ENCODE peak calls at places on chromosome 12, in six cellular contexts. N is IMR-90, R is H9, V is trophoblast cell, E is H1, D is mesenchymal stem cell. I is an unnamed sample.

GRCh38 chr12:48681416-48681737 is 661 bp downstream of the KANSL2 start:
- DNase-seq in E (no peak), V (no peak), R (no peak), N (peak), D (no peak), I (no peak)

GRCh38 chr12:71476513-71476912 is 36.9 kb downstream of the LGR5 start:
- DNase-seq in D (peak), N (peak), R (no peak), E (no peak), V (peak), I (no peak)

GRCh38 chr12:124621296-124621660 is 53.9 kb upstream of the NCOR2 start:
- DNase-seq in V (peak), E (peak), R (peak), N (peak), D (no peak), I (no peak)

GRCh38 chr12:71397433-71397954 is 42.1 kb upstream of the LGR5 start:
- DNase-seq in N (no peak), V (peak), E (no peak), R (no peak), D (peak), I (no peak)

GRCh38 chr12:47549258-47549657 is 156.6 kb downstream of the RPAP3 start:
- DNase-seq in V (no peak), D (no peak), E (no peak), N (no peak), R (no peak), I (no peak)

GRCh38 chr12:15717940-15718567 is 71.1 kb downstream of the EPS8 start:
- DNase-seq in V (no peak), R (no peak), D (no peak), E (no peak), N (no peak), I (no peak)

GRCh38 chr12:8081921-8082577 is at the start of gene NECAP1:
- DNase-seq in D (peak), R (peak), N (peak), V (peak), E (peak), I (peak)

GRCh38 chr12:25364529-25365339 is 114.0 kb upstream of the KRAS start:
- DNase-seq in D (no peak), R (no peak), V (no peak), N (no peak), E (no peak), I (no peak)

GRCh38 chr12:111248981-111249380 is 119.9 kb downstream of the PHETA1 start:
- DNase-seq in N (no peak), V (no peak), E (no peak), R (no peak), D (no peak), I (no peak)

GRCh38 chr12:13981296-13981962 is at the start of gene GRIN2B:
- DNase-seq in E (no peak), D (no peak), N (no peak), R (peak), V (no peak), I (no peak)

GRCh38 chr12:65886996-65887395 is 62.7 kb downstream of the HMGA2 start:
- DNase-seq in V (no peak), R (no peak), E (no peak), N (peak), D (no peak), I (no peak)

GRCh38 chr12:64737539-64737938 is 21.7 kb downstream of the GNS start:
- DNase-seq in R (no peak), D (no peak), V (peak), E (no peak), N (no peak), I (no peak)

GRCh38 chr12:66688836-66689439 is 10.1 kb upstream of the GRIP1 start:
- DNase-seq in V (peak), N (peak), R (peak), D (peak), E (peak), I (peak)

GRCh38 chr12:12159988-12160387 is 89.2 kb downstream of the BCL2L14 start:
- DNase-seq in V (no peak), D (no peak), N (peak), R (no peak), E (no peak), I (no peak)

GRCh38 chr12:42326466-42327226 is 679 bp downstream of the PPHLN1 start:
- DNase-seq in E (no peak), V (peak), N (peak), R (no peak), D (peak), I (no peak)
- H3K23ac ChIP-seq in E (peak), V (no peak), N (peak), R (no peak), D (no peak), I (no peak)

DNA sequence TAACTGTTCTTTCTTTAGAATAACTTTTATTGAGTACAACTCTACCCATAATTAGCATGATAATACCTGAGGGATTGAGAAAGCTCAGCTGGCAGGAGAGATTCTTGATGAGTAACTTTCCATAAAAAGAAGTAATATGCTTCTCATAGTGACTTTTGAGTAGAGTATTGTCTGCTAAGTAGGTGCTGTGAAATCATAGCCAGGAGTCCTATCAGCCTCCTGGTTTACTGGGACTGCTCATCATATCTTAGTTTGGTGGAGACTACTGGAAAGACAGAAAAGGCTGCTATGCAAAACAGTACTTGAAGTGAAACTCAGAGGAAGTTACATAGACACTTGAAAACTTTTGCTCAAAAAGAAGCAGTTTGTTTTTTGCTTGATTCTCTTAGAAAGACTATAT is 113.3 kb upstream of the ATP2B1 start:
- DNase-seq in D (no peak), V (no peak), N (no peak), R (no peak), E (no peak), I (no peak)
- H4K91ac ChIP-seq in D (no peak), V (no peak), N (no peak), R (no peak), E (no peak), I (no peak)

GRCh38 chr12:76030378-76031080 is 1.0 kb downstream of the PHLDA1 start:
- DNase-seq in V (peak), N (peak), R (no peak), D (no peak), E (no peak), I (no peak)
- H3K23ac ChIP-seq in V (no peak), N (peak), R (no peak), D (peak), E (peak), I (peak)

GRCh38 chr12:6282453-6282840 is 28.0 kb upstream of the PLEKHG6 start:
- DNase-seq in E (no peak), V (no peak), N (no peak), R (no peak), D (no peak), I (no peak)

GRCh38 chr12:6288235-6288634 is 22.2 kb upstream of the PLEKHG6 start:
- DNase-seq in V (peak), N (peak), R (no peak), D (peak), E (no peak), I (no peak)

GRCh38 chr12:6284273-6284672 is 26.2 kb upstream of the PLEKHG6 start:
- DNase-seq in D (no peak), N (no peak), R (no peak), V (no peak), E (no peak), I (no peak)

GRCh38 chr12:6285532-6286306 is 24.8 kb upstream of the PLEKHG6 start:
- DNase-seq in R (no peak), N (peak), V (peak), D (peak), E (no peak), I (no peak)

GRCh38 chr12:6285063-6285477 is 25.4 kb upstream of the PLEKHG6 start:
- DNase-seq in V (peak), E (no peak), R (peak), D (peak), N (peak), I (peak)
- H4K91ac ChIP-seq in V (no peak), E (peak), R (no peak), D (no peak), N (peak), I (no peak)

GRCh38 chr12:128792398-128792797 is 31.4 kb downstream of the SLC15A4 start:
- DNase-seq in N (no peak), V (no peak), E (no peak), R (no peak), D (no peak), I (no peak)

GRCh38 chr12:128790653-128791373 is 32.9 kb downstream of the SLC15A4 start:
- DNase-seq in D (no peak), N (no peak), R (no peak), E (no peak), V (no peak), I (no peak)

GRCh38 chr12:128794661-128795529 is 28.9 kb downstream of the SLC15A4 start:
- DNase-seq in R (no peak), D (no peak), V (no peak), E (no peak), N (no peak), I (no peak)

GRCh38 chr12:128791395-128792322 is 32.1 kb downstream of the SLC15A4 start:
- DNase-seq in E (no peak), R (no peak), N (peak), V (no peak), D (no peak), I (no peak)

DNA sequence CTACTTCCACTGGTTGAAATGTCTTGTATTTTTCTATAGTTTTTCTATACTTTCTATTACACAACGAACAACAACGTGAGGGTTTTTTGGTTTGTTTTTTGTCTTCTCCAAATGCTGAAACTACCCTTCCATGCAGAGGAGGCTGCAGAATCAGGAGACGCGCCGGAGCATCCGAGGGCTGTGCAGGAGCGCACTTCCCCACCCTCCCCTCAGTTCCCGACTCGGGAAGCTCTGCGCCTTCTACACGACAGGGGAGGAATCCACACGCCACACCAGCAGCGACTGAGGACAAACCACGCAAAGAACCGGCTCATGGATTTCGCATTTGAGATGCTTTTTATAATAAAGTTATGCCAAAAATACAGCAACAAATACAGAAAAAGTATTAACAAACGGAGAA is 30.9 kb downstream of the SLC15A4 start:
- DNase-seq in V (no peak), E (no peak), D (no peak), N (no peak), R (no peak), I (no peak)
- H3K23ac ChIP-seq in V (no peak), E (no peak), D (no peak), N (no peak), R (no peak), I (no peak)

GRCh38 chr12:100476013-100476751 is 2.5 kb downstream of the NR1H4 start:
- DNase-seq in V (peak), D (no peak), R (no peak), N (no peak), E (no peak), I (no peak)
- H4K91ac ChIP-seq in V (no peak), D (no peak), R (no peak), N (no peak), E (no peak), I (no peak)

DNA sequence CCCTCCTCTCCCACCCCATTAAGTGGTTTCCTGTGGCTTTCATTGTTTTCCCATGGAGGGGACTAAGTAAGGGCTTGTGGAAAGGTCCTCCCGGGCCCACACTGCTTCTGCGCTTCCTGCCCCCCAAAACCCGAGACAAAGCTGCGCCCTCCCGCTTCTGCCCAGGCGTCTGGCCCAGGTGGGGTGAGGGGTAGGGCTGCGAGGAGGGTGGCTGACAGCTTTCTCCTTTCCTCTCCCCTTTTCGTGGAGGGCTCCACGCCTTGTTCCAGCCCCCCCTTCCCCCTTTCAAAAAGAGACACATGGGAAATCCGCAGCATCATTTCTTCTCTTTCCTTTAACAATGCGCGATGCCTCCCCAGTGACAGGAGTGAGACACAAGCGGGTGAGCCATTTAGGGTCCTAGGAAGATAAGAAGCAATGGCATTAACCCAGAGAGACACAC is 622 bp downstream of the DIP2B start:
- DNase-seq in R (no peak), N (no peak), V (peak), D (no peak), E (no peak), I (peak)
- H3K23ac ChIP-seq in R (no peak), N (peak), V (no peak), D (no peak), E (no peak), I (peak)

I was measured in neuronal stem cell.